ENCODE peak calls at places on chromosomes 2 and 18, in six cellular contexts. One of them, this sample, is unnamed.

GRCh38 chr2:174967693-174968260 is 37.4 kb downstream of the CHN1 start:
- DNase-seq in stimulated activated CD8-positive, alpha-beta memory T cell treated with anti-CD3 and anti-CD28 coated beads, Interleukin-4, amount 100 ng/mL, for 1 hour: no peak
- DNase-seq in fibroblast of lung: peak
- DNase-seq in activated CD4-positive, CD25-positive, alpha-beta regulatory T cell treated with anti-CD3 and anti-CD28 coated beads, Interleukin-2, amount 50 U/mL, for 72 hours: no peak
- DNase-seq in AG04450: no peak
- DNase-seq in upper lobe of right lung: no peak
- DNase-seq in this sample: no peak

GRCh38 chr18:9337875-9338274 is 3.3 kb downstream of the TWSG1 start:
- DNase-seq in stimulated activated CD8-positive, alpha-beta memory T cell treated with anti-CD3 and anti-CD28 coated beads, Interleukin-4, amount 100 ng/mL, for 1 hour: no peak
- DNase-seq in fibroblast of lung: peak
- DNase-seq in activated CD4-positive, CD25-positive, alpha-beta regulatory T cell treated with anti-CD3 and anti-CD28 coated beads, Interleukin-2, amount 50 U/mL, for 72 hours: no peak
- DNase-seq in AG04450: no peak
- DNase-seq in upper lobe of right lung: no peak
- DNase-seq in this sample: no peak

GRCh38 chr18:49335677-49336076 is 124.8 kb downstream of the DYM start:
- DNase-seq in stimulated activated CD8-positive, alpha-beta memory T cell treated with anti-CD3 and anti-CD28 coated beads, Interleukin-4, amount 100 ng/mL, for 1 hour: no peak
- DNase-seq in fibroblast of lung: no peak
- DNase-seq in activated CD4-positive, CD25-positive, alpha-beta regulatory T cell treated with anti-CD3 and anti-CD28 coated beads, Interleukin-2, amount 50 U/mL, for 72 hours: no peak
- DNase-seq in AG04450: no peak
- DNase-seq in upper lobe of right lung: no peak
- DNase-seq in this sample: no peak

GRCh38 chr2:215454519-215454918 is 18.7 kb upstream of the FN1 start:
- DNase-seq in stimulated activated CD8-positive, alpha-beta memory T cell treated with anti-CD3 and anti-CD28 coated beads, Interleukin-4, amount 100 ng/mL, for 1 hour: no peak
- DNase-seq in fibroblast of lung: peak
- DNase-seq in activated CD4-positive, CD25-positive, alpha-beta regulatory T cell treated with anti-CD3 and anti-CD28 coated beads, Interleukin-2, amount 50 U/mL, for 72 hours: no peak
- DNase-seq in AG04450: no peak
- DNase-seq in upper lobe of right lung: no peak
- DNase-seq in this sample: peak

GRCh38 chr2:211879323-211879722 is 659.3 kb downstream of the ERBB4 start:
- DNase-seq in stimulated activated CD8-positive, alpha-beta memory T cell treated with anti-CD3 and anti-CD28 coated beads, Interleukin-4, amount 100 ng/mL, for 1 hour: no peak
- DNase-seq in fibroblast of lung: peak
- DNase-seq in activated CD4-positive, CD25-positive, alpha-beta regulatory T cell treated with anti-CD3 and anti-CD28 coated beads, Interleukin-2, amount 50 U/mL, for 72 hours: no peak
- DNase-seq in AG04450: no peak
- DNase-seq in upper lobe of right lung: no peak
- DNase-seq in this sample: no peak

GRCh38 chr18:64053246-64053645 is 83.4 kb downstream of the SERPINB8 start:
- DNase-seq in stimulated activated CD8-positive, alpha-beta memory T cell treated with anti-CD3 and anti-CD28 coated beads, Interleukin-4, amount 100 ng/mL, for 1 hour: no peak
- DNase-seq in fibroblast of lung: no peak
- DNase-seq in activated CD4-positive, CD25-positive, alpha-beta regulatory T cell treated with anti-CD3 and anti-CD28 coated beads, Interleukin-2, amount 50 U/mL, for 72 hours: no peak
- DNase-seq in AG04450: no peak
- DNase-seq in upper lobe of right lung: no peak
- DNase-seq in this sample: no peak

GRCh38 chr2:127254386-127254981 is 34.4 kb upstream of the CYP27C1 start:
- DNase-seq in stimulated activated CD8-positive, alpha-beta memory T cell treated with anti-CD3 and anti-CD28 coated beads, Interleukin-4, amount 100 ng/mL, for 1 hour: no peak
- DNase-seq in fibroblast of lung: peak
- DNase-seq in activated CD4-positive, CD25-positive, alpha-beta regulatory T cell treated with anti-CD3 and anti-CD28 coated beads, Interleukin-2, amount 50 U/mL, for 72 hours: no peak
- DNase-seq in AG04450: no peak
- DNase-seq in upper lobe of right lung: no peak
- DNase-seq in this sample: no peak

GRCh38 chr2:119718391-119719260 is 39.6 kb downstream of the TMEM177 start:
- DNase-seq in stimulated activated CD8-positive, alpha-beta memory T cell treated with anti-CD3 and anti-CD28 coated beads, Interleukin-4, amount 100 ng/mL, for 1 hour: no peak
- DNase-seq in fibroblast of lung: no peak
- DNase-seq in activated CD4-positive, CD25-positive, alpha-beta regulatory T cell treated with anti-CD3 and anti-CD28 coated beads, Interleukin-2, amount 50 U/mL, for 72 hours: no peak
- DNase-seq in AG04450: no peak
- DNase-seq in upper lobe of right lung: no peak
- DNase-seq in this sample: no peak

GRCh38 chr2:70123051-70123828 is 36.0 kb downstream of the PCBP1 start:
- DNase-seq in stimulated activated CD8-positive, alpha-beta memory T cell treated with anti-CD3 and anti-CD28 coated beads, Interleukin-4, amount 100 ng/mL, for 1 hour: no peak
- DNase-seq in fibroblast of lung: peak
- DNase-seq in activated CD4-positive, CD25-positive, alpha-beta regulatory T cell treated with anti-CD3 and anti-CD28 coated beads, Interleukin-2, amount 50 U/mL, for 72 hours: no peak
- DNase-seq in AG04450: no peak
- DNase-seq in upper lobe of right lung: no peak
- DNase-seq in this sample: no peak

GRCh38 chr18:76979906-76980305 is 152.7 kb downstream of the MBP start:
- DNase-seq in stimulated activated CD8-positive, alpha-beta memory T cell treated with anti-CD3 and anti-CD28 coated beads, Interleukin-4, amount 100 ng/mL, for 1 hour: no peak
- DNase-seq in fibroblast of lung: no peak
- DNase-seq in activated CD4-positive, CD25-positive, alpha-beta regulatory T cell treated with anti-CD3 and anti-CD28 coated beads, Interleukin-2, amount 50 U/mL, for 72 hours: no peak
- DNase-seq in AG04450: no peak
- DNase-seq in upper lobe of right lung: no peak
- DNase-seq in this sample: no peak

GRCh38 chr18:41121116-41121826 is 833.8 kb upstream of the PIK3C3 start:
- DNase-seq in stimulated activated CD8-positive, alpha-beta memory T cell treated with anti-CD3 and anti-CD28 coated beads, Interleukin-4, amount 100 ng/mL, for 1 hour: no peak
- DNase-seq in fibroblast of lung: peak
- DNase-seq in activated CD4-positive, CD25-positive, alpha-beta regulatory T cell treated with anti-CD3 and anti-CD28 coated beads, Interleukin-2, amount 50 U/mL, for 72 hours: no peak
- DNase-seq in AG04450: peak
- DNase-seq in upper lobe of right lung: no peak
- DNase-seq in this sample: no peak

GRCh38 chr2:62071126-62071598 is 124.8 kb upstream of the B3GNT2 start:
- DNase-seq in stimulated activated CD8-positive, alpha-beta memory T cell treated with anti-CD3 and anti-CD28 coated beads, Interleukin-4, amount 100 ng/mL, for 1 hour: no peak
- DNase-seq in fibroblast of lung: no peak
- DNase-seq in activated CD4-positive, CD25-positive, alpha-beta regulatory T cell treated with anti-CD3 and anti-CD28 coated beads, Interleukin-2, amount 50 U/mL, for 72 hours: no peak
- DNase-seq in AG04450: no peak
- DNase-seq in upper lobe of right lung: no peak
- DNase-seq in this sample: no peak

GRCh38 chr2:110842048-110842447 is 109.7 kb downstream of the ACOXL start:
- DNase-seq in stimulated activated CD8-positive, alpha-beta memory T cell treated with anti-CD3 and anti-CD28 coated beads, Interleukin-4, amount 100 ng/mL, for 1 hour: no peak
- DNase-seq in fibroblast of lung: no peak
- DNase-seq in activated CD4-positive, CD25-positive, alpha-beta regulatory T cell treated with anti-CD3 and anti-CD28 coated beads, Interleukin-2, amount 50 U/mL, for 72 hours: no peak
- DNase-seq in AG04450: no peak
- DNase-seq in upper lobe of right lung: no peak
- DNase-seq in this sample: no peak

GRCh38 chr2:125642032-125642431 is 1013.9 kb upstream of the GYPC start:
- DNase-seq in stimulated activated CD8-positive, alpha-beta memory T cell treated with anti-CD3 and anti-CD28 coated beads, Interleukin-4, amount 100 ng/mL, for 1 hour: no peak
- DNase-seq in fibroblast of lung: no peak
- DNase-seq in activated CD4-positive, CD25-positive, alpha-beta regulatory T cell treated with anti-CD3 and anti-CD28 coated beads, Interleukin-2, amount 50 U/mL, for 72 hours: no peak
- DNase-seq in AG04450: no peak
- DNase-seq in upper lobe of right lung: no peak
- DNase-seq in this sample: no peak

GRCh38 chr2:176648691-176649297 is 379.6 kb downstream of the MTX2 start:
- DNase-seq in stimulated activated CD8-positive, alpha-beta memory T cell treated with anti-CD3 and anti-CD28 coated beads, Interleukin-4, amount 100 ng/mL, for 1 hour: no peak
- DNase-seq in fibroblast of lung: no peak
- DNase-seq in activated CD4-positive, CD25-positive, alpha-beta regulatory T cell treated with anti-CD3 and anti-CD28 coated beads, Interleukin-2, amount 50 U/mL, for 72 hours: no peak
- DNase-seq in AG04450: no peak
- DNase-seq in upper lobe of right lung: no peak
- DNase-seq in this sample: peak

GRCh38 chr18:24530630-24531111 is 70.2 kb downstream of the HRH4 start:
- DNase-seq in stimulated activated CD8-positive, alpha-beta memory T cell treated with anti-CD3 and anti-CD28 coated beads, Interleukin-4, amount 100 ng/mL, for 1 hour: no peak
- DNase-seq in fibroblast of lung: peak
- DNase-seq in activated CD4-positive, CD25-positive, alpha-beta regulatory T cell treated with anti-CD3 and anti-CD28 coated beads, Interleukin-2, amount 50 U/mL, for 72 hours: no peak
- DNase-seq in AG04450: no peak
- DNase-seq in upper lobe of right lung: no peak
- DNase-seq in this sample: no peak

GRCh38 chr2:241030883-241031282 is 32.5 kb downstream of the SNED1 start:
- DNase-seq in stimulated activated CD8-positive, alpha-beta memory T cell treated with anti-CD3 and anti-CD28 coated beads, Interleukin-4, amount 100 ng/mL, for 1 hour: no peak
- DNase-seq in fibroblast of lung: no peak
- DNase-seq in activated CD4-positive, CD25-positive, alpha-beta regulatory T cell treated with anti-CD3 and anti-CD28 coated beads, Interleukin-2, amount 50 U/mL, for 72 hours: no peak
- DNase-seq in AG04450: no peak
- DNase-seq in upper lobe of right lung: no peak
- DNase-seq in this sample: no peak

GRCh38 chr2:99748344-99748743 is 258.5 kb upstream of the REV1 start:
- DNase-seq in stimulated activated CD8-positive, alpha-beta memory T cell treated with anti-CD3 and anti-CD28 coated beads, Interleukin-4, amount 100 ng/mL, for 1 hour: no peak
- DNase-seq in fibroblast of lung: no peak
- DNase-seq in activated CD4-positive, CD25-positive, alpha-beta regulatory T cell treated with anti-CD3 and anti-CD28 coated beads, Interleukin-2, amount 50 U/mL, for 72 hours: no peak
- DNase-seq in AG04450: no peak
- DNase-seq in upper lobe of right lung: no peak
- DNase-seq in this sample: no peak

GRCh38 chr18:69935319-69936190 is 12.1 kb downstream of the CD226 start:
- DNase-seq in stimulated activated CD8-positive, alpha-beta memory T cell treated with anti-CD3 and anti-CD28 coated beads, Interleukin-4, amount 100 ng/mL, for 1 hour: peak
- DNase-seq in fibroblast of lung: no peak
- DNase-seq in activated CD4-positive, CD25-positive, alpha-beta regulatory T cell treated with anti-CD3 and anti-CD28 coated beads, Interleukin-2, amount 50 U/mL, for 72 hours: peak
- DNase-seq in AG04450: no peak
- DNase-seq in upper lobe of right lung: no peak
- DNase-seq in this sample: no peak

GRCh38 chr2:99881901-99882591 is 260.3 kb downstream of the AFF3 start:
- DNase-seq in stimulated activated CD8-positive, alpha-beta memory T cell treated with anti-CD3 and anti-CD28 coated beads, Interleukin-4, amount 100 ng/mL, for 1 hour: no peak
- DNase-seq in fibroblast of lung: peak
- DNase-seq in activated CD4-positive, CD25-positive, alpha-beta regulatory T cell treated with anti-CD3 and anti-CD28 coated beads, Interleukin-2, amount 50 U/mL, for 72 hours: no peak
- DNase-seq in AG04450: peak
- DNase-seq in upper lobe of right lung: no peak
- DNase-seq in this sample: peak

GRCh38 chr2:75619992-75620740 is 26.4 kb upstream of the MRPL19 start:
- DNase-seq in stimulated activated CD8-positive, alpha-beta memory T cell treated with anti-CD3 and anti-CD28 coated beads, Interleukin-4, amount 100 ng/mL, for 1 hour: no peak
- DNase-seq in fibroblast of lung: no peak
- DNase-seq in activated CD4-positive, CD25-positive, alpha-beta regulatory T cell treated with anti-CD3 and anti-CD28 coated beads, Interleukin-2, amount 50 U/mL, for 72 hours: no peak
- DNase-seq in AG04450: no peak
- DNase-seq in upper lobe of right lung: no peak
- DNase-seq in this sample: no peak

GRCh38 chr18:48613589-48613988 is 74.8 kb downstream of the CTIF start:
- DNase-seq in stimulated activated CD8-positive, alpha-beta memory T cell treated with anti-CD3 and anti-CD28 coated beads, Interleukin-4, amount 100 ng/mL, for 1 hour: no peak
- DNase-seq in fibroblast of lung: peak
- DNase-seq in activated CD4-positive, CD25-positive, alpha-beta regulatory T cell treated with anti-CD3 and anti-CD28 coated beads, Interleukin-2, amount 50 U/mL, for 72 hours: no peak
- DNase-seq in AG04450: no peak
- DNase-seq in upper lobe of right lung: no peak
- DNase-seq in this sample: no peak

GRCh38 chr18:14941256-14941655 is 193.3 kb downstream of the ANKRD30B start:
- DNase-seq in stimulated activated CD8-positive, alpha-beta memory T cell treated with anti-CD3 and anti-CD28 coated beads, Interleukin-4, amount 100 ng/mL, for 1 hour: no peak
- DNase-seq in fibroblast of lung: no peak
- DNase-seq in activated CD4-positive, CD25-positive, alpha-beta regulatory T cell treated with anti-CD3 and anti-CD28 coated beads, Interleukin-2, amount 50 U/mL, for 72 hours: no peak
- DNase-seq in AG04450: no peak
- DNase-seq in upper lobe of right lung: no peak
- DNase-seq in this sample: no peak

This sample was measured in NCI-H1092 treated with DMSO at 0.1 percent for 48 hours.